ENCODE peak calls at places on chromosomes 11 and 22, in six cellular contexts. K, D, P, O, U and J are unnamed samples.

GRCh38 chr11:117387992-117388765 is 60.5 kb downstream of the CEP164 start:
- DNase-seq in K (no peak), D (peak; percentile 13), P (no peak), O (no peak), U (peak; percentile 77), J (peak; percentile 9)

GRCh38 chr11:74937696-74938475 is 11.0 kb downstream of the XRRA1 start:
- DNase-seq in K (no peak), D (no peak), P (no peak), O (no peak), U (peak; percentile 64), J (no peak)

GRCh38 chr11:92978226-92979111 is 9.0 kb downstream of the MTNR1B start:
- DNase-seq in K (no peak), D (peak; percentile 11), P (no peak), O (no peak), U (peak; percentile 44), J (peak; percentile 31)

GRCh38 chr11:44751066-44751465 is 24.3 kb downstream of the TSPAN18 start:
- DNase-seq in K (no peak), D (no peak), P (no peak), O (no peak), U (no peak), J (no peak)

GRCh38 chr11:40388097-40388818 is 1071.2 kb downstream of the LRRC4C start:
- DNase-seq in K (no peak), D (peak; percentile 34), P (no peak), O (no peak), U (peak; percentile 70), J (peak; percentile 31)

GRCh38 chr11:70556884-70557741 is 158.8 kb downstream of the CTTN start:
- DNase-seq in K (no peak), D (no peak), P (no peak), O (no peak), U (no peak), J (no peak)

GRCh38 chr22:46129390-46130041 is 20.8 kb upstream of the PPARA start:
- DNase-seq in K (no peak), D (no peak), P (peak; percentile 73), O (no peak), U (no peak), J (no peak)

GRCh38 chr11:35836185-35836584 is 107.7 kb upstream of the LDLRAD3 start:
- DNase-seq in K (no peak), D (no peak), P (no peak), O (no peak), U (no peak), J (no peak)

GRCh38 chr22:29914165-29914564 is 31.2 kb downstream of the MTMR3 start:
- DNase-seq in K (no peak), D (peak; percentile 59), P (no peak), O (no peak), U (peak; percentile 83), J (peak; percentile 69)

GRCh38 chr11:126498281-126498680 is 142.8 kb downstream of the ST3GAL4 start:
- DNase-seq in K (no peak), D (no peak), P (no peak), O (no peak), U (no peak), J (no peak)

GRCh38 chr11:87355614-87356013 is 317.9 kb downstream of the TMEM135 start:
- DNase-seq in K (no peak), D (no peak), P (no peak), O (no peak), U (no peak), J (no peak)

GRCh38 chr11:127895776-127896175 is 691.6 kb downstream of the ETS1 start:
- DNase-seq in K (no peak), D (no peak), P (no peak), O (no peak), U (no peak), J (no peak)

GRCh38 chr11:77411238-77411637 is 62.7 kb downstream of the PAK1 start:
- DNase-seq in K (peak; percentile 15), D (peak; percentile 31), P (peak; percentile 32), O (peak; percentile 28), U (peak; percentile 30), J (no peak)

GRCh38 chr22:46763051-46763705 is 728 bp downstream of the TBC1D22A start:
- DNase-seq in K (peak; percentile 73), D (peak; percentile 8), P (no peak), O (peak; percentile 85), U (peak; percentile 7), J (no peak)

GRCh38 chr11:74634537-74634936 is 42.2 kb downstream of the POLD3 start:
- DNase-seq in K (no peak), D (peak; percentile 43), P (no peak), O (no peak), U (peak; percentile 66), J (no peak)

GRCh38 chr11:60952742-60953170 is 780 bp upstream of the SLC15A3 start:
- DNase-seq in K (no peak), D (no peak), P (no peak), O (no peak), U (no peak), J (no peak)